ENCODE peak calls at places on chromosomes 1 and 21, in eight cellular contexts. J is cardiac fibroblast, Y is lower leg skin, O is GM12865, H is WTC11, R is foreskin fibroblast, T is omental fat pad, I is stomach. P is an unnamed sample.

GRCh38 chr1:150555971-150556865 is 7.0 kb downstream of the ADAMTSL4 start:
- DNase-seq in J (no peak), Y (no peak), O (no peak), H (no peak), R (peak), T (no peak), I (no peak), P (no peak)

GRCh38 chr1:87402192-87403046 is 73.7 kb downstream of the LMO4 start:
- DNase-seq in J (peak), Y (no peak), O (no peak), H (no peak), R (peak), T (no peak), I (no peak), P (no peak)

GRCh38 chr1:9145021-9145668 is 16.2 kb upstream of the GPR157 start:
- DNase-seq in J (peak), Y (no peak), O (peak), H (no peak), R (peak), T (no peak), I (peak), P (peak)

GRCh38 chr21:45877821-45878469 is 103.6 kb upstream of the COL6A1 start:
- DNase-seq in J (peak), Y (no peak), O (no peak), H (no peak), R (peak), T (no peak), I (no peak), P (no peak)

GRCh38 chr21:42193131-42193671 is 25.7 kb upstream of the ABCG1 start:
- DNase-seq in J (peak), Y (no peak), O (no peak), H (no peak), R (no peak), T (no peak), I (no peak), P (no peak)

GRCh38 chr1:228794810-228795209 is 59.5 kb downstream of the RHOU start:
- DNase-seq in J (no peak), Y (peak), O (peak), H (no peak), R (no peak), T (no peak), I (no peak), P (peak)

GRCh38 chr1:63991685-63992084 is 211.7 kb upstream of the UBE2U start:
- DNase-seq in J (no peak), Y (no peak), O (no peak), H (no peak), R (no peak), T (no peak), I (no peak), P (no peak)

GRCh38 chr1:223631367-223631977 is 34.0 kb downstream of the CAPN8 start:
- DNase-seq in J (no peak), Y (no peak), O (no peak), H (no peak), R (peak), T (no peak), I (no peak), P (no peak)

GRCh38 chr1:201252833-201253810 is 30.2 kb upstream of the PKP1 start:
- DNase-seq in J (no peak), Y (peak), O (no peak), H (no peak), R (no peak), T (no peak), I (no peak), P (peak)

GRCh38 chr21:16079830-16080229 is 350.0 kb downstream of the USP25 start:
- DNase-seq in J (peak), Y (no peak), O (no peak), H (no peak), R (peak), T (no peak), I (no peak), P (no peak)

GRCh38 chr21:19683492-19683891 is 1279.9 kb upstream of the TMPRSS15 start:
- DNase-seq in J (no peak), Y (no peak), O (peak), H (no peak), R (no peak), T (no peak), I (no peak), P (no peak)

GRCh38 chr1:221718391-221719277 is 23.3 kb downstream of the DUSP10 start:
- DNase-seq in J (peak), Y (no peak), O (no peak), H (no peak), R (peak), T (no peak), I (no peak), P (no peak)

GRCh38 chr21:31502537-31503143 is 156.9 kb upstream of the SOD1 start:
- DNase-seq in J (no peak), Y (no peak), O (no peak), H (no peak), R (no peak), T (no peak), I (no peak), P (no peak)

GRCh38 chr1:19619697-19620384 is 24.3 kb upstream of the NBL1 start:
- DNase-seq in J (no peak), Y (no peak), O (no peak), H (no peak), R (peak), T (no peak), I (no peak), P (no peak)

GRCh38 chr21:46483300-46484295 is 24.9 kb downstream of the DIP2A start:
- DNase-seq in J (peak), Y (no peak), O (no peak), H (no peak), R (peak), T (no peak), I (no peak), P (no peak)

GRCh38 chr1:7375329-7375728 is 395.8 kb upstream of the VAMP3 start:
- DNase-seq in J (no peak), Y (peak), O (no peak), H (no peak), R (no peak), T (no peak), I (peak), P (no peak)

GRCh38 chr1:173573596-173573995 is 29.3 kb downstream of the SLC9C2 start:
- DNase-seq in J (peak), Y (no peak), O (no peak), H (no peak), R (no peak), T (no peak), I (no peak), P (no peak)

GRCh38 chr1:80155371-80155770 is 1148.8 kb upstream of the ADGRL4 start:
- DNase-seq in J (peak), Y (no peak), O (no peak), H (no peak), R (peak), T (no peak), I (no peak), P (no peak)

GRCh38 chr21:17848228-17848627 is 29.1 kb upstream of the C21orf91 start:
- DNase-seq in J (peak), Y (no peak), O (peak), H (no peak), R (peak), T (no peak), I (no peak), P (peak)

GRCh38 chr1:115251340-115251748 is 86.7 kb downstream of the NGF start:
- DNase-seq in J (peak), Y (no peak), O (no peak), H (no peak), R (peak), T (no peak), I (no peak), P (no peak)

GRCh38 chr1:235069577-235070563 is 58.8 kb downstream of the TOMM20 start:
- DNase-seq in J (peak), Y (peak), O (no peak), H (no peak), R (peak), T (peak), I (peak), P (no peak)

GRCh38 chr1:111602974-111603373 is 16.6 kb upstream of the RAP1A start:
- DNase-seq in J (no peak), Y (no peak), O (peak), H (no peak), R (no peak), T (no peak), I (no peak), P (no peak)

GRCh38 chr1:150968491-150968890 is 6.1 kb downstream of the CERS2 start:
- DNase-seq in J (no peak), Y (no peak), O (no peak), H (no peak), R (no peak), T (no peak), I (no peak), P (no peak)

GRCh38 chr1:150622219-150622975 is 7.0 kb downstream of the ENSA start:
- DNase-seq in J (no peak), Y (peak), O (peak), H (peak), R (no peak), T (no peak), I (no peak), P (peak)

GRCh38 chr1:200610846-200611245 is 9.7 kb downstream of the KIF14 start:
- DNase-seq in J (peak), Y (no peak), O (no peak), H (no peak), R (peak), T (no peak), I (no peak), P (no peak)

GRCh38 chr1:43565600-43566360 is 35.1 kb downstream of the PTPRF start:
- DNase-seq in J (peak), Y (no peak), O (peak), H (peak), R (peak), T (no peak), I (peak), P (peak)

GRCh38 chr1:82775402-82776000 is 974.8 kb downstream of the ADGRL2 start:
- DNase-seq in J (peak), Y (no peak), O (peak), H (peak), R (peak), T (no peak), I (no peak), P (no peak)

GRCh38 chr1:205983925-205984725 is 19.1 kb downstream of the RAB7B start:
- DNase-seq in J (peak), Y (peak), O (peak), H (peak), R (peak), T (no peak), I (peak), P (peak)

GRCh38 chr21:29511076-29511475 is 212.4 kb downstream of the BACH1 start:
- DNase-seq in J (no peak), Y (no peak), O (no peak), H (no peak), R (peak), T (no peak), I (no peak), P (no peak)

GRCh38 chr1:21176589-21177555 is at the start of gene EIF4G3:
- DNase-seq in J (peak), Y (peak), O (peak), H (peak), R (peak), T (peak), I (peak), P (peak)

GRCh38 chr1:86778510-86779218 is 74.3 kb downstream of the SH3GLB1 start:
- DNase-seq in J (peak), Y (no peak), O (no peak), H (no peak), R (peak), T (no peak), I (no peak), P (no peak)

GRCh38 chr1:99580451-99580850 is 65.5 kb upstream of the PALMD start:
- DNase-seq in J (peak), Y (peak), O (no peak), H (no peak), R (no peak), T (no peak), I (no peak), P (no peak)
- TF ChIP-seq CTCF in J (no peak), Y (no peak), O (no peak), H (no peak), R (no peak), T (no peak), I (no peak), P (no peak)

GRCh38 chr1:35857830-35858229 is 25.2 kb upstream of the AGO1 start:
- DNase-seq in J (peak), Y (no peak), O (peak), H (no peak), R (peak), T (no peak), I (no peak), P (peak)
- TF ChIP-seq CTCF in J (peak), Y (no peak), O (no peak), H (no peak), R (peak), T (no peak), I (no peak), P (no peak)

GRCh38 chr1:117095237-117095636 is 26.3 kb downstream of the TRIM45 start:
- DNase-seq in J (no peak), Y (no peak), O (no peak), H (no peak), R (peak), T (no peak), I (no peak), P (no peak)

GRCh38 chr1:117096871-117097842 is 24.4 kb downstream of the TRIM45 start:
- DNase-seq in J (peak), Y (no peak), O (no peak), H (no peak), R (peak), T (no peak), I (no peak), P (no peak)

GRCh38 chr1:117093091-117093534 is 28.4 kb downstream of the TRIM45 start:
- DNase-seq in J (peak), Y (no peak), O (no peak), H (no peak), R (peak), T (peak), I (peak), P (no peak)

GRCh38 chr1:117092594-117092993 is 29.0 kb downstream of the TRIM45 start:
- DNase-seq in J (no peak), Y (no peak), O (no peak), H (no peak), R (no peak), T (no peak), I (no peak), P (no peak)

DNA sequence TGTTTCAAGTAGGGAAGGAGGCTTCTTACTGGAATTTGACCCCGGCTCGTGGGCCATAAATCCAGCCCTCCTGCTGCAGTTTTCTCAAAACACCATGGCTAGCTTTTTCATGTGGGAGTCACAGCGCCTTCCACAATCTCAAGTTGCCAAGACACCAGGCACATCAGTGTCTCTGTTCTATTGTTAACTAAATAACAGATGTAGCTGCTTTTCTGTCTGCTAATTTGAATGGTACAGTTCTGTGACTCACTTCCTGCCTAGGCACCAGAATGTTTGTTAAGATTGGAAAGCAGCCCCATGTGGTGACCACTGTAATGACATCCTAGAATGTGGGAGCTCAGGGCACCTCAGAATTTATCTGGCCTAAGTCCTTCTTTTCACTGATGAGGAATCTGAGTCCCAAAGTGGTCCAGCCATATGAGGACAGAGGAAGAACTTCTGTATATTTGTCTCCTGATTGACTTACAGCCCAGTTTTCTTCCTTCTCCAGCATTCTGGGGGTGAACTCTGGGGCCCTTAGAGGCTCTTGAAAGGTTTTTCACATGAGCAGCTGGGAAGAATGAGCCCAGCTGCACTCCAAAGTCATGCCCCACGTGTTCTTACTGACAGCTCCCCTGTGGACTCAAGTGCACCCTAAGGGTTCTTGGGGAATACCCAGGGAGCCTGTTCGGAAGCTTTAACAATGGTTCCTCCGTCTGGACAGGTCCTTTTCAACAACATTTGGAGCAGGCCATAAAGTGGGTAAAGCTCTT is 27.5 kb downstream of the TRIM45 start:
- DNase-seq in J (peak), Y (no peak), O (peak), H (peak), R (peak), T (no peak), I (no peak), P (no peak)
- TF ChIP-seq CTCF in J (peak), Y (no peak), O (peak), H (no peak), R (peak), T (no peak), I (no peak), P (no peak)

DNA sequence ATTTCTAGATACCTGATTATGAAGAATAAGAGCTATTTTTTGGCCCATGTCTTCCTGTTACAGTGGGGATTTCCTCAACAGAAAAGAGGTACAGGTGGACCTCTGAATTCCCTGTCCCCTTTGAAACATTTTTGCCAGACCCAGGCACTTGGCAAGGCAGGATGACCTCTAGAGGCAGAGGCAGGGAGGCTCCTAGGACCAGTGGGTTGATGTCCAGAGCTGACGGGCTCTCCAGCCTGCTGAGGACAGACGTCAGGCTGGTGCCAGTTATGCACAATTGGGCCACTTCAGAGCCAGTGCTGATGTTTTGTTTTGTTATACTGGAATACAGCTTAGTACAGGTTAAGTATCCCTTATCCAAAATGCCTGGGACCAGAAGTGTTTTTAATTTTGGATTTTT is 18.5 kb upstream of the A3GALT2 start:
- DNase-seq in J (peak), Y (no peak), O (no peak), H (no peak), R (peak), T (no peak), I (no peak), P (no peak)
- TF ChIP-seq CTCF in J (peak), Y (no peak), O (no peak), H (no peak), R (no peak), T (no peak), I (no peak), P (no peak)

GRCh38 chr1:65421341-65422174 is 1.1 kb downstream of the LEPR start:
- DNase-seq in J (no peak), Y (no peak), O (peak), H (no peak), R (no peak), T (no peak), I (no peak), P (no peak)

GRCh38 chr1:65425697-65426096 is 5.2 kb downstream of the LEPR start:
- DNase-seq in J (peak), Y (no peak), O (no peak), H (no peak), R (peak), T (no peak), I (no peak), P (no peak)

GRCh38 chr1:65422241-65423203 is 2.1 kb downstream of the LEPR start:
- DNase-seq in J (peak), Y (no peak), O (peak), H (no peak), R (peak), T (no peak), I (no peak), P (no peak)

GRCh38 chr1:65420590-65421340 is at the start of the genes LEPR and LEPROT:
- DNase-seq in J (peak), Y (no peak), O (no peak), H (no peak), R (peak), T (no peak), I (no peak), P (no peak)

GRCh38 chr1:65423884-65424655 is 3.6 kb downstream of the LEPR start:
- DNase-seq in J (peak), Y (no peak), O (peak), H (no peak), R (peak), T (no peak), I (no peak), P (no peak)
- TF ChIP-seq CTCF in J (no peak), Y (no peak), O (no peak), H (no peak), R (no peak), T (no peak), I (no peak), P (no peak)

GRCh38 chr21:39118604-39119215 is 64.5 kb downstream of the PSMG1 start:
- DNase-seq in J (no peak), Y (peak), O (no peak), H (no peak), R (no peak), T (no peak), I (no peak), P (no peak)

GRCh38 chr21:39123375-39123774 is 59.9 kb downstream of the PSMG1 start:
- DNase-seq in J (no peak), Y (no peak), O (no peak), H (no peak), R (no peak), T (no peak), I (no peak), P (no peak)

GRCh38 chr21:39121600-39122355 is 61.5 kb downstream of the PSMG1 start:
- DNase-seq in J (no peak), Y (peak), O (no peak), H (no peak), R (no peak), T (no peak), I (no peak), P (no peak)

GRCh38 chr21:39119696-39120290 is 63.5 kb downstream of the PSMG1 start:
- DNase-seq in J (no peak), Y (peak), O (no peak), H (no peak), R (no peak), T (no peak), I (no peak), P (no peak)

GRCh38 chr21:39120876-39121599 is 62.2 kb downstream of the PSMG1 start:
- DNase-seq in J (no peak), Y (peak), O (no peak), H (peak), R (no peak), T (no peak), I (no peak), P (no peak)
- TF ChIP-seq CTCF in J (no peak), Y (no peak), O (no peak), H (no peak), R (no peak), T (no peak), I (no peak), P (no peak)

GRCh38 chr1:69120828-69121227 is 446.9 kb upstream of the LRRC7 start:
- DNase-seq in J (no peak), Y (no peak), O (no peak), H (no peak), R (no peak), T (no peak), I (no peak), P (no peak)
- TF ChIP-seq CTCF in J (no peak), Y (no peak), O (no peak), H (no peak), R (no peak), T (no peak), I (no peak), P (no peak)

P was measured in GM13976.